ENCODE peak calls at places on chromosomes 1 and 21, in nine cellular contexts. One of them, this sample, is unnamed.
A peak's percentile ranks its signal among the peaks of the same experiment; 100 is the strongest.

GRCh38 chr1:108897865-108898720 is 21.3 kb downstream of the GPSM2 start:
- DNase-seq in psoas muscle: no peak
- DNase-seq in GM23248: peak; percentile 79
- DNase-seq in body of pancreas: no peak
- DNase-seq in small intestine: peak; percentile 59
- DNase-seq in transverse colon: peak; percentile 16
- DNase-seq in adipocyte: peak; percentile 88
- DNase-seq in left ventricle myocardium inferior: no peak
- DNase-seq in endodermal cell: no peak
- DNase-seq in this sample: peak; percentile 42

GRCh38 chr1:151892190-151892589 is 17.1 kb downstream of the THEM4 start:
- DNase-seq in psoas muscle: no peak
- DNase-seq in GM23248: peak; percentile 85
- DNase-seq in body of pancreas: no peak
- DNase-seq in small intestine: no peak
- DNase-seq in transverse colon: no peak
- DNase-seq in adipocyte: peak; percentile 34
- DNase-seq in left ventricle myocardium inferior: no peak
- DNase-seq in endodermal cell: no peak
- DNase-seq in this sample: no peak

GRCh38 chr1:159989581-159989980 is 35.5 kb upstream of the SLAMF9 start:
- DNase-seq in psoas muscle: no peak
- DNase-seq in GM23248: peak; percentile 36
- DNase-seq in body of pancreas: no peak
- DNase-seq in small intestine: no peak
- DNase-seq in transverse colon: no peak
- DNase-seq in adipocyte: no peak
- DNase-seq in left ventricle myocardium inferior: no peak
- DNase-seq in endodermal cell: no peak
- DNase-seq in this sample: no peak

GRCh38 chr1:175866776-175867175 is 123.4 kb upstream of the TNR start:
- DNase-seq in psoas muscle: no peak
- DNase-seq in GM23248: no peak
- DNase-seq in body of pancreas: no peak
- DNase-seq in small intestine: no peak
- DNase-seq in transverse colon: no peak
- DNase-seq in adipocyte: no peak
- DNase-seq in left ventricle myocardium inferior: no peak
- DNase-seq in endodermal cell: no peak
- DNase-seq in this sample: no peak

GRCh38 chr1:117150316-117150715 is 28.8 kb upstream of the TRIM45 start:
- DNase-seq in psoas muscle: no peak
- DNase-seq in GM23248: peak; percentile 30
- DNase-seq in body of pancreas: no peak
- DNase-seq in small intestine: no peak
- DNase-seq in transverse colon: no peak
- DNase-seq in adipocyte: peak; percentile 31
- DNase-seq in left ventricle myocardium inferior: no peak
- DNase-seq in endodermal cell: no peak
- DNase-seq in this sample: no peak

GRCh38 chr1:21669033-21669286 is 197 bp downstream of the RAP1GAP start:
- DNase-seq in psoas muscle: no peak
- DNase-seq in GM23248: no peak
- DNase-seq in body of pancreas: no peak
- DNase-seq in small intestine: no peak
- DNase-seq in transverse colon: no peak
- DNase-seq in adipocyte: no peak
- DNase-seq in left ventricle myocardium inferior: no peak
- DNase-seq in endodermal cell: no peak
- DNase-seq in this sample: no peak

GRCh38 chr21:31509108-31510017 is 150.1 kb upstream of the SOD1 start:
- DNase-seq in psoas muscle: no peak
- DNase-seq in GM23248: peak; percentile 45
- DNase-seq in body of pancreas: no peak
- DNase-seq in small intestine: peak; percentile 3
- DNase-seq in transverse colon: peak; percentile 29
- DNase-seq in adipocyte: peak; percentile 5
- DNase-seq in left ventricle myocardium inferior: no peak
- DNase-seq in endodermal cell: peak; percentile 93
- DNase-seq in this sample: no peak

GRCh38 chr1:184788970-184789369 is 34.3 kb upstream of the EDEM3 start:
- DNase-seq in psoas muscle: no peak
- DNase-seq in GM23248: no peak
- DNase-seq in body of pancreas: no peak
- DNase-seq in small intestine: no peak
- DNase-seq in transverse colon: no peak
- DNase-seq in adipocyte: no peak
- DNase-seq in left ventricle myocardium inferior: no peak
- DNase-seq in endodermal cell: no peak
- DNase-seq in this sample: no peak

GRCh38 chr1:4652631-4653327 is 1.6 kb upstream of the AJAP1 start:
- DNase-seq in psoas muscle: peak; percentile 49
- DNase-seq in GM23248: peak; percentile 55
- DNase-seq in body of pancreas: peak; percentile 61
- DNase-seq in small intestine: peak; percentile 18
- DNase-seq in transverse colon: peak; percentile 44
- DNase-seq in adipocyte: peak; percentile 29
- DNase-seq in left ventricle myocardium inferior: peak; percentile 41
- DNase-seq in endodermal cell: peak; percentile 89
- DNase-seq in this sample: peak; percentile 31

GRCh38 chr1:6028042-6028895 is 17.4 kb upstream of the KCNAB2 start:
- DNase-seq in psoas muscle: no peak
- DNase-seq in GM23248: no peak
- DNase-seq in body of pancreas: no peak
- DNase-seq in small intestine: peak; percentile 47
- DNase-seq in transverse colon: peak; percentile 43
- DNase-seq in adipocyte: no peak
- DNase-seq in left ventricle myocardium inferior: no peak
- DNase-seq in endodermal cell: no peak
- DNase-seq in this sample: no peak

GRCh38 chr1:205585169-205585834 is 46.5 kb downstream of the ELK4 start:
- DNase-seq in psoas muscle: no peak
- DNase-seq in GM23248: no peak
- DNase-seq in body of pancreas: no peak
- DNase-seq in small intestine: no peak
- DNase-seq in transverse colon: peak; percentile 7
- DNase-seq in adipocyte: no peak
- DNase-seq in left ventricle myocardium inferior: no peak
- DNase-seq in endodermal cell: peak; percentile 17
- DNase-seq in this sample: no peak

GRCh38 chr1:10694274-10694632 is 102.2 kb downstream of the CASZ1 start:
- DNase-seq in psoas muscle: no peak
- DNase-seq in GM23248: peak; percentile 60
- DNase-seq in body of pancreas: no peak
- DNase-seq in small intestine: peak; percentile 77
- DNase-seq in transverse colon: no peak
- DNase-seq in adipocyte: peak; percentile 62
- DNase-seq in left ventricle myocardium inferior: no peak
- DNase-seq in endodermal cell: no peak
- DNase-seq in this sample: no peak

GRCh38 chr1:201599548-201599947 is 60.6 kb downstream of the NAV1 start:
- DNase-seq in psoas muscle: no peak
- DNase-seq in GM23248: no peak
- DNase-seq in body of pancreas: no peak
- DNase-seq in small intestine: no peak
- DNase-seq in transverse colon: no peak
- DNase-seq in adipocyte: no peak
- DNase-seq in left ventricle myocardium inferior: no peak
- DNase-seq in endodermal cell: no peak
- DNase-seq in this sample: peak; percentile 61

GRCh38 chr1:201606096-201606495 is 67.2 kb downstream of the NAV1 start:
- DNase-seq in psoas muscle: no peak
- DNase-seq in GM23248: no peak
- DNase-seq in body of pancreas: no peak
- DNase-seq in small intestine: no peak
- DNase-seq in transverse colon: no peak
- DNase-seq in adipocyte: no peak
- DNase-seq in left ventricle myocardium inferior: no peak
- DNase-seq in endodermal cell: no peak
- DNase-seq in this sample: no peak

GRCh38 chr1:201603613-201604232 is 64.8 kb downstream of the NAV1 start:
- DNase-seq in psoas muscle: no peak
- DNase-seq in GM23248: peak; percentile 74
- DNase-seq in body of pancreas: no peak
- DNase-seq in small intestine: peak; percentile 25
- DNase-seq in transverse colon: no peak
- DNase-seq in adipocyte: no peak
- DNase-seq in left ventricle myocardium inferior: no peak
- DNase-seq in endodermal cell: no peak
- DNase-seq in this sample: no peak

GRCh38 chr1:201605385-201605747 is 66.4 kb downstream of the NAV1 start:
- DNase-seq in psoas muscle: no peak
- DNase-seq in GM23248: no peak
- DNase-seq in body of pancreas: no peak
- DNase-seq in small intestine: no peak
- DNase-seq in transverse colon: no peak
- DNase-seq in adipocyte: no peak
- DNase-seq in left ventricle myocardium inferior: no peak
- DNase-seq in endodermal cell: no peak
- DNase-seq in this sample: no peak

DNA sequence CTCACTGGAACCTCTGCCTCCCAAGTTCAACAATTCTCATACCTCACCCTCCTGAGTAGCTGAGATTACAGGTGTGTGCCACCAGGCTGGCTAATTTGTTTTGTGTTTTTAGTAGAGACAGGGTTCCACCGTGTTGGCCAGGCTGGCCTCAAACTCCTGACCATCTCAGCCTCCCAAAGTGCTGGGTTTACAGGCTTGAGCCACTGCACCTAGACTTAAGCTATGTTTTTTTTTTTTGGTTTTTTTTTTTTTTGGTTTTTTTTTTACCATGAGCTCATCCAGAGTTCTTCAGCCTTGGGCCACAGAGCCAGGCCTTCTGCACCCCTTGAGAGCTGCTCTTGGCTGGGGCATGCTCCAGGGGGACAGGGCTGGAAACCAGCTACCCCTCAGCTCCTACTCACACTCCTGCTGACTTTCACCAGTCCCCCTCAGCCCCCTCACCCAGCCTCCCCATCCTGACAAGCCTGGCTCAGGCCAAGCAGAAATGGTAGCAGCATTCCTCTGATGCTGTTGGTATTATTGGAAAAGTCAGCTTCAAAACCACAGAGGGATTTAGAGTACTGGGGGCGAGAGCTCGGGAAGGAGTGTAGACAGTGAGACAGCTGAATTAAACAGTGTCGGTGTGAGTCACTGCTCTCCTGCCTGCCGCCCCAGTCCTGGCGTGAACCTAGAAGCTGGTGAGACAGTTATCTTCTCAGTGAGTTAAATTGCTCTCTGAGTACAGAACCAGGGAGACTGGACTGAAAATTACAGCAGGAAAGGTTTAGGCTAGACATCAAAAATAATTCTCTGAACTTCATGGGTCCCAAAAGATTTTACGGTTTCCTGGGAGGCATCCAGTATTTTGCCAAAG is 63.7 kb downstream of the NAV1 start:
- DNase-seq in psoas muscle: peak; percentile 39
- DNase-seq in GM23248: peak; percentile 98
- DNase-seq in body of pancreas: no peak
- DNase-seq in small intestine: no peak
- DNase-seq in transverse colon: peak; percentile 18
- DNase-seq in adipocyte: peak; percentile 94
- DNase-seq in left ventricle myocardium inferior: no peak
- DNase-seq in endodermal cell: no peak
- DNase-seq in this sample: peak; percentile 48
- H3K4me1 ChIP-seq in psoas muscle: no peaks in the 10 kb centered on the region
- H3K4me1 ChIP-seq in GM23248: peaks cover 35% of the 10 kb centered on the region
- H3K4me1 ChIP-seq in body of pancreas: peaks cover 27% of the 10 kb centered on the region
- H3K4me1 ChIP-seq in small intestine: no peaks in the 10 kb centered on the region
- H3K4me1 ChIP-seq in transverse colon: peaks cover 18% of the 10 kb centered on the region
- H3K4me1 ChIP-seq in adipocyte: peaks cover 56% of the 10 kb centered on the region
- H3K4me1 ChIP-seq in left ventricle myocardium inferior: peaks cover 56% of the 10 kb centered on the region
- H3K4me1 ChIP-seq in endodermal cell: no peaks in the 10 kb centered on the region
- H3K4me1 ChIP-seq in this sample: no peaks in the 10 kb centered on the region

GRCh38 chr1:12475947-12476346 is 142.1 kb downstream of the DHRS3 start:
- DNase-seq in psoas muscle: no peak
- DNase-seq in GM23248: no peak
- DNase-seq in body of pancreas: no peak
- DNase-seq in small intestine: peak; percentile 56
- DNase-seq in transverse colon: no peak
- DNase-seq in adipocyte: no peak
- DNase-seq in left ventricle myocardium inferior: no peak
- DNase-seq in endodermal cell: no peak
- DNase-seq in this sample: no peak
- H3K4me1 ChIP-seq in psoas muscle: peaks cover 93% of the 10 kb centered on the region
- H3K4me1 ChIP-seq in GM23248: peaks cover 37% of the 10 kb centered on the region
- H3K4me1 ChIP-seq in body of pancreas: peaks cover 83% of the 10 kb centered on the region
- H3K4me1 ChIP-seq in small intestine: peaks cover 29% of the 10 kb centered on the region
- H3K4me1 ChIP-seq in transverse colon: peaks cover 72% of the 10 kb centered on the region
- H3K4me1 ChIP-seq in adipocyte: peaks cover 70% of the 10 kb centered on the region
- H3K4me1 ChIP-seq in left ventricle myocardium inferior: peaks cover 100% of the 10 kb centered on the region
- H3K4me1 ChIP-seq in endodermal cell: no peaks in the 10 kb centered on the region
- H3K4me1 ChIP-seq in this sample: peaks cover 37% of the 10 kb centered on the region

GRCh38 chr1:89908294-89908992 is 86.5 kb upstream of the ZNF326 start:
- DNase-seq in psoas muscle: no peak
- DNase-seq in GM23248: peak; percentile 50
- DNase-seq in body of pancreas: no peak
- DNase-seq in small intestine: no peak
- DNase-seq in transverse colon: no peak
- DNase-seq in adipocyte: peak; percentile 28
- DNase-seq in left ventricle myocardium inferior: no peak
- DNase-seq in endodermal cell: no peak
- DNase-seq in this sample: no peak
- H3K4me1 ChIP-seq in psoas muscle: peaks cover 67% of the 10 kb centered on the region
- H3K4me1 ChIP-seq in GM23248: peaks cover 83% of the 10 kb centered on the region
- H3K4me1 ChIP-seq in body of pancreas: peaks cover 14% of the 10 kb centered on the region
- H3K4me1 ChIP-seq in small intestine: peaks cover 5% of the 10 kb centered on the region
- H3K4me1 ChIP-seq in transverse colon: no peaks in the 10 kb centered on the region
- H3K4me1 ChIP-seq in adipocyte: peaks cover 49% of the 10 kb centered on the region
- H3K4me1 ChIP-seq in left ventricle myocardium inferior: peaks cover 95% of the 10 kb centered on the region
- H3K4me1 ChIP-seq in endodermal cell: peaks cover 9% of the 10 kb centered on the region
- H3K4me1 ChIP-seq in this sample: no peaks in the 10 kb centered on the region

GRCh38 chr1:109928591-109929111 is 18.0 kb downstream of the CSF1 start:
- DNase-seq in psoas muscle: peak; percentile 67
- DNase-seq in GM23248: peak; percentile 53
- DNase-seq in body of pancreas: no peak
- DNase-seq in small intestine: no peak
- DNase-seq in transverse colon: peak; percentile 36
- DNase-seq in adipocyte: peak; percentile 37
- DNase-seq in left ventricle myocardium inferior: peak; percentile 77
- DNase-seq in endodermal cell: peak; percentile 48
- DNase-seq in this sample: peak; percentile 75

GRCh38 chr1:109929170-109929569 is 18.5 kb downstream of the CSF1 start:
- DNase-seq in psoas muscle: no peak
- DNase-seq in GM23248: no peak
- DNase-seq in body of pancreas: no peak
- DNase-seq in small intestine: no peak
- DNase-seq in transverse colon: no peak
- DNase-seq in adipocyte: no peak
- DNase-seq in left ventricle myocardium inferior: no peak
- DNase-seq in endodermal cell: no peak
- DNase-seq in this sample: no peak

GRCh38 chr1:109930252-109930993 is 19.8 kb downstream of the CSF1 start:
- DNase-seq in psoas muscle: no peak
- DNase-seq in GM23248: no peak
- DNase-seq in body of pancreas: no peak
- DNase-seq in small intestine: no peak
- DNase-seq in transverse colon: no peak
- DNase-seq in adipocyte: no peak
- DNase-seq in left ventricle myocardium inferior: no peak
- DNase-seq in endodermal cell: peak; percentile 52
- DNase-seq in this sample: no peak

GRCh38 chr1:109931189-109931672 is 20.6 kb downstream of the CSF1 start:
- DNase-seq in psoas muscle: peak; percentile 86
- DNase-seq in GM23248: peak; percentile 43
- DNase-seq in body of pancreas: peak; percentile 86
- DNase-seq in small intestine: peak; percentile 46
- DNase-seq in transverse colon: peak; percentile 71
- DNase-seq in adipocyte: peak; percentile 48
- DNase-seq in left ventricle myocardium inferior: peak; percentile 85
- DNase-seq in endodermal cell: peak; percentile 97
- DNase-seq in this sample: peak; percentile 78

GRCh38 chr1:109929588-109930251 is 19.1 kb downstream of the CSF1 start:
- DNase-seq in psoas muscle: no peak
- DNase-seq in GM23248: no peak
- DNase-seq in body of pancreas: no peak
- DNase-seq in small intestine: peak; percentile 44
- DNase-seq in transverse colon: no peak
- DNase-seq in adipocyte: no peak
- DNase-seq in left ventricle myocardium inferior: no peak
- DNase-seq in endodermal cell: peak; percentile 46
- DNase-seq in this sample: no peak
- H3K4me1 ChIP-seq in psoas muscle: peaks cover 27% of the 10 kb centered on the region
- H3K4me1 ChIP-seq in GM23248: peaks cover 29% of the 10 kb centered on the region
- H3K4me1 ChIP-seq in body of pancreas: peaks cover 61% of the 10 kb centered on the region
- H3K4me1 ChIP-seq in small intestine: peaks cover 22% of the 10 kb centered on the region
- H3K4me1 ChIP-seq in transverse colon: peaks cover 50% of the 10 kb centered on the region
- H3K4me1 ChIP-seq in adipocyte: peaks cover 88% of the 10 kb centered on the region
- H3K4me1 ChIP-seq in left ventricle myocardium inferior: peaks cover 67% of the 10 kb centered on the region
- H3K4me1 ChIP-seq in endodermal cell: peaks cover 11% of the 10 kb centered on the region
- H3K4me1 ChIP-seq in this sample: peaks cover 4% of the 10 kb centered on the region